ENCODE peak calls at places on chromosome X, in seven cellular contexts. One of them, this sample, is unnamed.

GRCh38 chrX:72297953-72298730 is 7.6 kb downstream of the CITED1 start:
- DNase-seq in HepG2: peak; percentile 16
- DNase-seq in K562: peak; percentile 40
- DNase-seq in H1: no peak
- DNase-seq in IMR-90: no peak
- DNase-seq in HCT116: no peak
- DNase-seq in GM12878: no peak
- DNase-seq in this sample: peak; percentile 56

GRCh38 chrX:125646195-125646594 is 326.5 kb downstream of the TEX13C start:
- DNase-seq in HepG2: no peak
- DNase-seq in K562: peak; percentile 28
- DNase-seq in H1: no peak
- DNase-seq in IMR-90: no peak
- DNase-seq in HCT116: no peak
- DNase-seq in GM12878: no peak
- DNase-seq in this sample: peak; percentile 6

GRCh38 chrX:53458082-53458481 is 23.9 kb upstream of the HSD17B10 start:
- DNase-seq in HepG2: no peak
- DNase-seq in K562: no peak
- DNase-seq in H1: no peak
- DNase-seq in IMR-90: peak; percentile 32
- DNase-seq in HCT116: no peak
- DNase-seq in GM12878: no peak
- DNase-seq in this sample: no peak

GRCh38 chrX:106484233-106484632 is 127.5 kb upstream of the RADX start:
- DNase-seq in HepG2: no peak
- DNase-seq in K562: no peak
- DNase-seq in H1: no peak
- DNase-seq in IMR-90: no peak
- DNase-seq in HCT116: no peak
- DNase-seq in GM12878: peak; percentile 64
- DNase-seq in this sample: no peak

GRCh38 chrX:1500701-1501624 is 36.0 kb downstream of the P2RY8 start:
- DNase-seq in HepG2: no peak
- DNase-seq in K562: no peak
- DNase-seq in H1: no peak
- DNase-seq in IMR-90: no peak
- DNase-seq in HCT116: no peak
- DNase-seq in GM12878: peak; percentile 90
- DNase-seq in this sample: no peak

GRCh38 chrX:97234471-97235097 is 350.9 kb downstream of the RPA4 start:
- DNase-seq in HepG2: no peak
- DNase-seq in K562: no peak
- DNase-seq in H1: no peak
- DNase-seq in IMR-90: no peak
- DNase-seq in HCT116: no peak
- DNase-seq in GM12878: peak; percentile 27
- DNase-seq in this sample: no peak

GRCh38 chrX:133229361-133229760 is 11.2 kb upstream of the TFDP3 start:
- DNase-seq in HepG2: no peak
- DNase-seq in K562: no peak
- DNase-seq in H1: no peak
- DNase-seq in IMR-90: peak; percentile 17
- DNase-seq in HCT116: peak; percentile 50
- DNase-seq in GM12878: no peak
- DNase-seq in this sample: no peak

GRCh38 chrX:104918122-104918521 is 302.4 kb downstream of the TEX13A start:
- DNase-seq in HepG2: no peak
- DNase-seq in K562: no peak
- DNase-seq in H1: no peak
- DNase-seq in IMR-90: no peak
- DNase-seq in HCT116: no peak
- DNase-seq in GM12878: no peak
- DNase-seq in this sample: no peak

GRCh38 chrX:15623074-15623473 is 22.3 kb upstream of the ACE2 start:
- DNase-seq in HepG2: no peak
- DNase-seq in K562: no peak
- DNase-seq in H1: no peak
- DNase-seq in IMR-90: no peak
- DNase-seq in HCT116: no peak
- DNase-seq in GM12878: no peak
- DNase-seq in this sample: no peak

GRCh38 chrX:3651272-3651671 is 62.2 kb downstream of the PRKX start:
- DNase-seq in HepG2: no peak
- DNase-seq in K562: peak; percentile 25
- DNase-seq in H1: no peak
- DNase-seq in IMR-90: peak; percentile 49
- DNase-seq in HCT116: peak; percentile 0
- DNase-seq in GM12878: no peak
- DNase-seq in this sample: peak; percentile 25

GRCh38 chrX:28847423-28847822 is 260.2 kb downstream of the IL1RAPL1 start:
- DNase-seq in HepG2: no peak
- DNase-seq in K562: no peak
- DNase-seq in H1: no peak
- DNase-seq in IMR-90: peak; percentile 80
- DNase-seq in HCT116: peak; percentile 67
- DNase-seq in GM12878: no peak
- DNase-seq in this sample: peak; percentile 1

GRCh38 chrX:64093761-64094160 is 111.7 kb downstream of the AMER1 start:
- DNase-seq in HepG2: no peak
- DNase-seq in K562: peak; percentile 3
- DNase-seq in H1: no peak
- DNase-seq in IMR-90: peak; percentile 4
- DNase-seq in HCT116: no peak
- DNase-seq in GM12878: no peak
- DNase-seq in this sample: peak; percentile 0

GRCh38 chrX:16606142-16606720 is 43.7 kb upstream of the S100G start:
- DNase-seq in HepG2: no peak
- DNase-seq in K562: no peak
- DNase-seq in H1: no peak
- DNase-seq in IMR-90: no peak
- DNase-seq in HCT116: no peak
- DNase-seq in GM12878: no peak
- DNase-seq in this sample: no peak

GRCh38 chrX:136147320-136147901 is at the start of gene FHL1:
- DNase-seq in HepG2: no peak
- DNase-seq in K562: peak; percentile 63
- DNase-seq in H1: no peak
- DNase-seq in IMR-90: peak; percentile 12
- DNase-seq in HCT116: no peak
- DNase-seq in GM12878: no peak
- DNase-seq in this sample: no peak

GRCh38 chrX:43008356-43008755 is 230.4 kb upstream of the PPP1R2C start:
- DNase-seq in HepG2: no peak
- DNase-seq in K562: no peak
- DNase-seq in H1: no peak
- DNase-seq in IMR-90: no peak
- DNase-seq in HCT116: no peak
- DNase-seq in GM12878: no peak
- DNase-seq in this sample: no peak

GRCh38 chrX:41781500-41781899 is 57.5 kb downstream of the GPR82 start:
- DNase-seq in HepG2: peak; percentile 36
- DNase-seq in K562: peak; percentile 30
- DNase-seq in H1: no peak
- DNase-seq in IMR-90: peak; percentile 56
- DNase-seq in HCT116: peak; percentile 31
- DNase-seq in GM12878: no peak
- DNase-seq in this sample: peak; percentile 53

DNA sequence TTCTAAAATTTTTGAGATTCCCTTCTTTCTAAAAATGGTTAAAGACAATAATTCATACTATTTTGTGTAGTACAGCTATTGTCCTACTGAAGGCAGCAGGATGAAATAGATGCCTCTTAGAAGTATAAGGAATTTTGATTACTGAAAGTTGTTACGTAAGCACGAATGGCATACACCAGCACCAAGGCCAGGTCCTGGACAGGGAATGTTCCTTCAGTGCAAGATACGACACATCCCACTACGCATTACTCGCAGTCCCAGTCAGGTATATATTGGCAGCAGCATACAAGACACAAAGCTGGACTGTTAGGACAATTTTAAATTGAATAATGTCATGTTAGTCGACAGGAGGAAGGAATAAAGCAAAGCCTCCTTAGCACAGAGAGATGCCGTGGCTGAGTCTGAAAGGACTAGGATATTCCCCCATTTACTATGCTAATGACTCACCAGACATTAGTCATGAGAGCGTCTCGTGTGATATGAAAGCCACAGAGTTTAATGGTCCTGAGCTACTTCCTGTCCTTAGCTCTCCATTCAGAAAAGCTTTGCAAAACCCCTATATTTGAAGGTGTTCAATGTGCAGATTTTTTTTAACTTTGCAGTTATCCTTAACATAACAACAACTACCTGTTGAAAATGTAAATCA is 504.3 kb downstream of the FAM133A start:
- DNase-seq in HepG2: no peak
- DNase-seq in K562: no peak
- DNase-seq in H1: no peak
- DNase-seq in IMR-90: no peak
- DNase-seq in HCT116: no peak
- DNase-seq in GM12878: no peak
- DNase-seq in this sample: no peak
- H3K4me2 ChIP-seq in HepG2: no peak overlapping the region
- H3K4me2 ChIP-seq in K562: no peak overlapping the region
- H3K4me2 ChIP-seq in H1: no peak overlapping the region
- H3K4me2 ChIP-seq in IMR-90: no peak overlapping the region
- H3K4me2 ChIP-seq in HCT116: no peak overlapping the region
- H3K4me2 ChIP-seq in GM12878: no peak overlapping the region
- H3K4me2 ChIP-seq in this sample: no peak overlapping the region

DNA sequence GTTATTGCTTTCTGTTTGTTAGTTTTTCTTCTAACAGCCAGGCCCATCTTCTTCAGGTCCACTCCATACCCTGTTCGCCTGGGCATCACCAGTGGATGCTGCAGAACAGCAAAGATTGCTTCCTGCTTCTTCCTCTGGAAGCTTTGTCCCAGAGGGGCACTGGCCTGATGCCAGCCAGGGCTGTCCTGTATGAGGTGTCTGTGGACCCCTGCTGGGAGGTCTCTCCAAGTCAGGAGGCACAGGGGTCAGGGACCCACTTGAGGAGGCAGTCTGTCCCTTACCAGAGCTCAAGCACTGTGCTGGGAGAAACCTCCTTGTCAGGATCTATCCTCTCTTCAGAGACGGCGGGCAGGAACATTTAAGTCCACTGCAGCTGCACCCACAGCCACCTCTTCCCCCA is 2.5 kb upstream of the PAGE2B start:
- DNase-seq in HepG2: no peak
- DNase-seq in K562: no peak
- DNase-seq in H1: no peak
- DNase-seq in IMR-90: no peak
- DNase-seq in HCT116: no peak
- DNase-seq in GM12878: no peak
- DNase-seq in this sample: no peak
- TF ChIP-seq CEBPB in HepG2: no peak
- TF ChIP-seq CEBPB in K562: no peak
- TF ChIP-seq CEBPB in H1: no peak
- TF ChIP-seq CEBPB in IMR-90: no peak
- TF ChIP-seq CEBPB in HCT116: no peak
- TF ChIP-seq CEBPB in GM12878: no peak
- TF ChIP-seq CEBPB in this sample: no peak

DNA sequence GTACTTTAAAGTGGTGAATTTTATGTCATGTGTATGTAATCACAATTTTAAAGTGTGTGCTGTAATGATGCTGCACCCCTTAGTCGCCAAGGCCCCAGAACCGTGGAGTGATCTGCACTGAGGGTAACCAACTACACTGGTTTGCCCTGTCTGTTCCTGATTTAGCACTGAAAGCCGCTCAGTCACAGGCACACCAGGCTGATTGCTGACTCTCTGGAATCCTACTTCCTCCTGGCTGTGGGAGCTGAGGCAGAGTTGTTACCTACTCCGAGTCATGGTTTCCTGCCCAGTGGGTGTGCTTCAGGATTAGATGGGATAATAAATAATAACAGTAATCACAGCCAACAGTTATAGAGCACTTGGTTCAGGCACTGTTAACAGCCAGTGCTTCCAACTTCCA is 645.4 kb downstream of the BCOR start:
- DNase-seq in HepG2: no peak
- DNase-seq in K562: no peak
- DNase-seq in H1: no peak
- DNase-seq in IMR-90: no peak
- DNase-seq in HCT116: no peak
- DNase-seq in GM12878: no peak
- DNase-seq in this sample: no peak
- H3K4me3 ChIP-seq in HepG2: no peak overlapping the region
- H3K4me3 ChIP-seq in K562: no peak overlapping the region
- H3K4me3 ChIP-seq in H1: no peak overlapping the region
- H3K4me3 ChIP-seq in IMR-90: no peak overlapping the region
- H3K4me3 ChIP-seq in HCT116: no peak overlapping the region
- H3K4me3 ChIP-seq in GM12878: no peak overlapping the region
- H3K4me3 ChIP-seq in this sample: no peak overlapping the region

GRCh38 chrX:7085879-7086278 is 61.6 kb upstream of the STS start:
- DNase-seq in HepG2: no peak
- DNase-seq in K562: no peak
- DNase-seq in H1: no peak
- DNase-seq in IMR-90: no peak
- DNase-seq in HCT116: no peak
- DNase-seq in GM12878: no peak
- DNase-seq in this sample: no peak

GRCh38 chrX:7086384-7086783 is 61.1 kb upstream of the STS start:
- DNase-seq in HepG2: no peak
- DNase-seq in K562: peak; percentile 6
- DNase-seq in H1: no peak
- DNase-seq in IMR-90: no peak
- DNase-seq in HCT116: no peak
- DNase-seq in GM12878: no peak
- DNase-seq in this sample: no peak

GRCh38 chrX:7091923-7092322 is 55.6 kb upstream of the STS start:
- DNase-seq in HepG2: no peak
- DNase-seq in K562: no peak
- DNase-seq in H1: no peak
- DNase-seq in IMR-90: no peak
- DNase-seq in HCT116: no peak
- DNase-seq in GM12878: no peak
- DNase-seq in this sample: no peak

GRCh38 chrX:7090506-7091095 is 56.9 kb upstream of the STS start:
- DNase-seq in HepG2: peak; percentile 58
- DNase-seq in K562: no peak
- DNase-seq in H1: no peak
- DNase-seq in IMR-90: no peak
- DNase-seq in HCT116: no peak
- DNase-seq in GM12878: no peak
- DNase-seq in this sample: peak; percentile 23

DNA sequence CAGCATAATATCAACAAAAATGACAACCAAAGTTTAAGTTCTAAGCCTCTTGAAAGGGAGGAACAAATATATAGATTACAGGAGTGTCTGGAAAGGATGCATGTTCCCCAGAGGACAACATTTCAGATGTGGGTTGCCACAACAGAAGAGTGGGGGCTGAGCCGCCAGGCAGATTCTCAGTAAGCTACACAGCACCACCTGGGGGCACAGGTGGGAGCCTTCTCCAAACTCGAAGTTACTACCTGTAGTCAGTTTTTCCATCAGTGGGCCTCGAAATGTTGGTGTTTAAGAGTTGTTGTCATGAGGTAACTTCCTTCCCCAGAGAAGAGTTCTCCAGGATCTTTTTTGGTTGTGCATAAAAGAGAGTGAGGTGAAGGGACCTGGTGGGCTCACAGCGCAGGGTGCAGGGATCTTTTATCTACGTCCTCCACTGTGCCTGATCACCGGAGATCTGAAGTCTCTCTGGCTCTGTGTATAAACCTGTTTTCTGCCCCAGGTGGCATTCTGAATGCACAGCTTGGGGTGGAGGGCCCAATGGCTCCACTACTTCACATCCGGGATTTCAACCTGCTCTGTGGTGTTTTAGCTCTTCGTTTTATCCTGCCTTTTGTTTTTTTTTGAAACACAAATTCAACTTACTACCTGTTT is 58.4 kb upstream of the STS start:
- DNase-seq in HepG2: no peak
- DNase-seq in K562: peak; percentile 7
- DNase-seq in H1: no peak
- DNase-seq in IMR-90: no peak
- DNase-seq in HCT116: no peak
- DNase-seq in GM12878: no peak
- DNase-seq in this sample: no peak
- H3K4me2 ChIP-seq in HepG2: no peak overlapping the region
- H3K4me2 ChIP-seq in K562: no peak overlapping the region
- H3K4me2 ChIP-seq in H1: no peak overlapping the region
- H3K4me2 ChIP-seq in IMR-90: no peak overlapping the region
- H3K4me2 ChIP-seq in HCT116: no peak overlapping the region
- H3K4me2 ChIP-seq in GM12878: no peak overlapping the region
- H3K4me2 ChIP-seq in this sample: no peak overlapping the region